ENCODE peak calls at places on chromosomes 12 and 14, in ten cellular contexts. I, D, Z, E, P, Y, O, L, U and T are unnamed samples.
A peak's percentile ranks its signal among the peaks of the same experiment; 100 is the strongest.

GRCh38 chr12:21939435-21939834 is 1.8 kb downstream of the ABCC9 start:
- DNase-seq in P (no peak), O (no peak), I (no peak), Y (no peak), D (no peak), U (no peak), Z (no peak), L (no peak), E (no peak), T (no peak)

GRCh38 chr14:90625445-90625844 is 190.8 kb downstream of the TTC7B start:
- DNase-seq in U (no peak), O (no peak), Z (no peak), I (no peak), Y (no peak), D (no peak), P (no peak), L (no peak), E (no peak), T (no peak)

GRCh38 chr14:88212691-88213090 is 110.4 kb downstream of the KCNK10 start:
- DNase-seq in E (no peak), I (no peak), Y (no peak), P (no peak), O (no peak), U (no peak), D (no peak), L (no peak), Z (no peak), T (no peak)

GRCh38 chr14:91377700-91378652 is 39.6 kb downstream of the CCDC88C start:
- DNase-seq in I (no peak), Z (no peak), P (no peak), L (no peak), E (no peak), D (no peak), O (no peak), U (no peak), Y (no peak), T (no peak)

GRCh38 chr14:69246331-69246730 is 13.6 kb upstream of the GALNT16 start:
- DNase-seq in I (no peak), E (no peak), O (no peak), P (no peak), L (no peak), Z (no peak), D (no peak), Y (no peak), U (no peak), T (no peak)

GRCh38 chr12:57770734-57771133 is 1.2 kb downstream of the METTL1 start:
- DNase-seq in O (no peak), I (no peak), D (no peak), U (no peak), E (no peak), Y (no peak), Z (no peak), L (no peak), P (no peak), T (no peak)

GRCh38 chr14:69101331-69101826 is 51.5 kb downstream of the DCAF5 start:
- DNase-seq in I (peak; percentile 91), E (peak; percentile 85), U (no peak), Y (no peak), L (peak; percentile 37), O (peak; percentile 91), P (no peak), D (no peak), Z (no peak), T (peak; percentile 66)

GRCh38 chr14:28488658-28489057 is 277.9 kb upstream of the FOXG1 start:
- DNase-seq in U (no peak), L (no peak), Z (no peak), D (no peak), I (no peak), E (no peak), Y (no peak), P (no peak), O (no peak), T (no peak)

GRCh38 chr12:69388371-69388770 is 28.8 kb downstream of the YEATS4 start:
- DNase-seq in Y (no peak), P (no peak), Z (no peak), L (no peak), E (peak; percentile 76), U (no peak), D (no peak), O (peak; percentile 66), I (peak; percentile 56), T (peak; percentile 39)

GRCh38 chr12:108689314-108690190 is 41.8 kb downstream of the CORO1C start:
- DNase-seq in U (no peak), Y (no peak), I (peak; percentile 58), E (peak; percentile 70), P (no peak), L (peak; percentile 64), O (peak; percentile 39), Z (no peak), D (no peak), T (peak; percentile 91)

GRCh38 chr14:104220225-104221070 is 82.1 kb downstream of the KIF26A start:
- DNase-seq in L (no peak), Z (no peak), I (no peak), O (no peak), P (no peak), E (no peak), U (no peak), Y (no peak), D (no peak), T (no peak)

GRCh38 chr14:30848449-30849240 is 25.7 kb upstream of the COCH start:
- DNase-seq in U (no peak), Z (no peak), D (no peak), Y (no peak), E (no peak), L (no peak), I (no peak), P (no peak), O (no peak), T (no peak)